ENCODE peak calls at places on chromosomes 11 and 22, in ten cellular contexts. N is upper lobe of right lung, R is cardiac fibroblast, S is H9, P is IMR-90, I is B cell, Q is fibroblast of villous mesenchyme, Z is heart left ventricle, G is endothelial cell, H is H1. Y is an unnamed sample.
A peak's percentile ranks its signal among the peaks of the same experiment; 100 is the strongest.

GRCh38 chr11:46560300-46561025 is 33.4 kb downstream of the AMBRA1 start:
- DNase-seq in N (no peak), R (peak; percentile 43), S (no peak), P (peak; percentile 41), I (no peak), Q (peak; percentile 69), Z (no peak), G (no peak), H (no peak), Y (peak; percentile 43)

GRCh38 chr11:118241191-118242098 is 10.7 kb downstream of the MPZL3 start:
- DNase-seq in N (no peak), R (peak; percentile 20), S (no peak), P (no peak), I (no peak), Q (no peak), Z (peak; percentile 12), G (peak; percentile 38), H (no peak), Y (peak; percentile 85)

GRCh38 chr11:7167976-7168740 is 79.4 kb downstream of the RBMXL2 start:
- DNase-seq in N (no peak), R (no peak), S (no peak), P (no peak), I (no peak), Q (no peak), Z (no peak), G (no peak), H (no peak), Y (no peak)

GRCh38 chr11:113018913-113019312 is 57.7 kb downstream of the NCAM1 start:
- DNase-seq in N (no peak), R (no peak), S (no peak), P (no peak), I (no peak), Q (no peak), Z (no peak), G (no peak), H (no peak), Y (no peak)

GRCh38 chr11:120244476-120244875 is 4.5 kb downstream of the POU2F3 start:
- DNase-seq in N (no peak), R (peak; percentile 24), S (no peak), P (peak; percentile 10), I (no peak), Q (no peak), Z (no peak), G (no peak), H (no peak), Y (peak; percentile 30)

GRCh38 chr11:74714904-74715303 is 16.3 kb downstream of the CHRDL2 start:
- DNase-seq in N (no peak), R (no peak), S (no peak), P (no peak), I (no peak), Q (no peak), Z (no peak), G (no peak), H (no peak), Y (peak; percentile 37)

GRCh38 chr22:50329236-50329635 is 2.4 kb upstream of the DENND6B start:
- DNase-seq in N (no peak), R (no peak), S (no peak), P (peak; percentile 65), I (no peak), Q (no peak), Z (no peak), G (no peak), H (no peak), Y (peak; percentile 46)

GRCh38 chr11:17593466-17594245 is 46.6 kb downstream of the OTOG start:
- DNase-seq in N (peak; percentile 52), R (no peak), S (peak; percentile 15), P (no peak), I (no peak), Q (no peak), Z (peak; percentile 3), G (no peak), H (peak; percentile 30), Y (no peak)

GRCh38 chr11:70313945-70314344 is 43.5 kb downstream of the PPFIA1 start:
- DNase-seq in N (no peak), R (no peak), S (no peak), P (no peak), I (no peak), Q (no peak), Z (no peak), G (no peak), H (no peak), Y (no peak)

GRCh38 chr11:27847496-27847895 is 147.2 kb upstream of the BDNF start:
- DNase-seq in N (no peak), R (no peak), S (no peak), P (peak; percentile 14), I (no peak), Q (no peak), Z (no peak), G (no peak), H (no peak), Y (no peak)

GRCh38 chr11:69446108-69446507 is 35.4 kb upstream of the LINC01488 start:
- DNase-seq in N (no peak), R (peak; percentile 17), S (no peak), P (no peak), I (no peak), Q (no peak), Z (no peak), G (no peak), H (no peak), Y (no peak)

GRCh38 chr11:11416917-11417316 is 63.9 kb upstream of the CSNK2A3 start:
- DNase-seq in N (no peak), R (peak; percentile 35), S (no peak), P (peak; percentile 65), I (no peak), Q (peak; percentile 48), Z (no peak), G (no peak), H (no peak), Y (no peak)

GRCh38 chr11:16982256-16982671 is 31.9 kb downstream of the PLEKHA7 start:
- DNase-seq in N (no peak), R (no peak), S (no peak), P (no peak), I (no peak), Q (no peak), Z (no peak), G (no peak), H (no peak), Y (no peak)

GRCh38 chr11:78432058-78432515 is 14.5 kb upstream of the GAB2 start:
- DNase-seq in N (no peak), R (peak; percentile 40), S (no peak), P (no peak), I (no peak), Q (peak; percentile 33), Z (no peak), G (peak; percentile 46), H (no peak), Y (peak; percentile 17)

GRCh38 chr22:45735273-45735672 is 63.6 kb downstream of the ATXN10 start:
- DNase-seq in N (no peak), R (no peak), S (no peak), P (no peak), I (no peak), Q (no peak), Z (no peak), G (no peak), H (no peak), Y (no peak)

GRCh38 chr22:45726081-45726480 is 54.4 kb downstream of the ATXN10 start:
- DNase-seq in N (no peak), R (no peak), S (no peak), P (no peak), I (no peak), Q (no peak), Z (no peak), G (no peak), H (no peak), Y (no peak)

GRCh38 chr22:45731041-45731797 is 59.6 kb downstream of the ATXN10 start:
- DNase-seq in N (no peak), R (peak; percentile 16), S (no peak), P (peak; percentile 65), I (no peak), Q (peak; percentile 23), Z (no peak), G (no peak), H (no peak), Y (no peak)

GRCh38 chr22:45731798-45732495 is 60.3 kb downstream of the ATXN10 start:
- DNase-seq in N (no peak), R (peak; percentile 51), S (no peak), P (peak; percentile 47), I (no peak), Q (peak; percentile 55), Z (no peak), G (no peak), H (no peak), Y (no peak)
- TF ChIP-seq CTCF in N (peak; percentile 42), R (peak; percentile 30), S (peak; percentile 64), P (peak; percentile 53), I (no peak), Q (peak; percentile 56), Z (no peak), G (no peak), H (no peak), Y (no peak)

GRCh38 chr11:68021167-68021787 is 9.2 kb upstream of the NDUFS8 start:
- DNase-seq in N (no peak), R (peak; percentile 38), S (peak; percentile 67), P (no peak), I (no peak), Q (no peak), Z (no peak), G (no peak), H (no peak), Y (no peak)

GRCh38 chr11:68018730-68019190 is 8.6 kb downstream of the ALDH3B1 start:
- DNase-seq in N (no peak), R (no peak), S (no peak), P (no peak), I (no peak), Q (no peak), Z (no peak), G (no peak), H (no peak), Y (no peak)

GRCh38 chr11:68022531-68022930 is 8.0 kb upstream of the NDUFS8 start:
- DNase-seq in N (no peak), R (no peak), S (no peak), P (no peak), I (no peak), Q (no peak), Z (no peak), G (no peak), H (no peak), Y (no peak)

GRCh38 chr11:68019486-68019885 is 9.4 kb downstream of the ALDH3B1 start:
- DNase-seq in N (no peak), R (no peak), S (no peak), P (no peak), I (no peak), Q (no peak), Z (no peak), G (no peak), H (no peak), Y (no peak)

GRCh38 chr11:68020575-68020974 is 9.9 kb upstream of the NDUFS8 start:
- DNase-seq in N (no peak), R (peak; percentile 53), S (peak; percentile 80), P (peak; percentile 35), I (no peak), Q (peak; percentile 25), Z (no peak), G (peak; percentile 39), H (peak; percentile 71), Y (no peak)
- TF ChIP-seq CTCF in N (peak; percentile 30), R (peak; percentile 62), S (peak; percentile 66), P (peak; percentile 48), I (no peak), Q (peak; percentile 41), Z (no peak), G (peak; percentile 8), H (no peak), Y (no peak)

GRCh38 chr22:48366591-48366990 is 1461.1 kb downstream of the BRD1 start:
- DNase-seq in N (no peak), R (no peak), S (no peak), P (no peak), I (no peak), Q (no peak), Z (no peak), G (no peak), H (peak; percentile 37), Y (no peak)
- TF ChIP-seq CTCF in N (no peak), R (no peak), S (no peak), P (no peak), I (no peak), Q (no peak), Z (no peak), G (no peak), H (no peak), Y (no peak)

GRCh38 chr11:15629690-15630321 is 515.1 kb downstream of the INSC start:
- DNase-seq in N (no peak), R (no peak), S (peak; percentile 72), P (no peak), I (no peak), Q (peak; percentile 42), Z (no peak), G (peak; percentile 56), H (peak; percentile 78), Y (peak; percentile 26)
- TF ChIP-seq CTCF in N (no peak), R (peak; percentile 23), S (peak; percentile 73), P (peak; percentile 36), I (no peak), Q (peak; percentile 55), Z (no peak), G (peak; percentile 41), H (no peak), Y (no peak)